ENCODE peak calls at places on chromosomes 13 and 19, in six cellular contexts. D is iPS-NIHi11, P is NCI-H1930, M is brain microvascular endothelial cell, Y is substantia nigra, G is EH. U is an unnamed sample.

GRCh38 chr13:35855531-35856019 is 275.6 kb downstream of the DCLK1 start:
- DNase-seq in D (peak), P (no peak), M (no peak), Y (no peak), G (peak), U (no peak)

GRCh38 chr13:74047925-74048324 is 86.3 kb downstream of the KLF12 start:
- DNase-seq in D (peak), P (no peak), M (no peak), Y (no peak), G (peak), U (no peak)

GRCh38 chr19:14167013-14167593 is 30.7 kb upstream of the ASF1B start:
- DNase-seq in D (peak), P (no peak), M (no peak), Y (no peak), G (no peak), U (no peak)

GRCh38 chr19:35977446-35978222 is 17.4 kb upstream of the SDHAF1 start:
- DNase-seq in D (peak), P (peak), M (no peak), Y (no peak), G (no peak), U (no peak)

GRCh38 chr19:16034180-16034579 is 42.1 kb upstream of the TPM4 start:
- DNase-seq in D (peak), P (no peak), M (no peak), Y (no peak), G (no peak), U (no peak)

GRCh38 chr19:48632692-48633147 is 4.5 kb downstream of the DBP start:
- DNase-seq in D (no peak), P (no peak), M (no peak), Y (no peak), G (peak), U (no peak)

GRCh38 chr19:11437955-11438354 is 2.5 kb downstream of the PRKCSH start:
- DNase-seq in D (no peak), P (no peak), M (no peak), Y (no peak), G (no peak), U (no peak)

GRCh38 chr13:93529961-93530360 is 303.4 kb downstream of the GPC6 start:
- DNase-seq in D (no peak), P (no peak), M (no peak), Y (no peak), G (no peak), U (no peak)

GRCh38 chr19:35665604-35666003 is 713 bp upstream of the UPK1A start:
- DNase-seq in D (peak), P (no peak), M (no peak), Y (no peak), G (no peak), U (no peak)

GRCh38 chr19:41753936-41754529 is 1.3 kb upstream of the CEACAM6 start:
- DNase-seq in D (peak), P (peak), M (peak), Y (peak), G (peak), U (peak)

GRCh38 chr19:10286803-10287737 is at the start of gene ICAM4:
- DNase-seq in D (peak), P (no peak), M (no peak), Y (no peak), G (peak), U (no peak)

GRCh38 chr19:11088508-11089253 is 582 bp upstream of the LDLR start:
- DNase-seq in D (no peak), P (no peak), M (no peak), Y (peak), G (no peak), U (no peak)

GRCh38 chr19:4506449-4507149 is 11.7 kb downstream of the PLIN4 start:
- DNase-seq in D (no peak), P (no peak), M (peak), Y (no peak), G (peak), U (no peak)

GRCh38 chr19:35449347-35450043 is 1.4 kb downstream of the FFAR2 start:
- DNase-seq in D (no peak), P (no peak), M (no peak), Y (no peak), G (no peak), U (no peak)

GRCh38 chr19:35205733-35206323 is 22.7 kb downstream of the FAM187B start:
- DNase-seq in D (no peak), P (no peak), M (no peak), Y (no peak), G (no peak), U (no peak)

GRCh38 chr19:38142176-38143035 is 81.6 kb downstream of the DPF1 start:
- DNase-seq in D (peak), P (peak), M (peak), Y (peak), G (peak), U (no peak)

GRCh38 chr13:75794663-75795062 is 158.5 kb downstream of the LMO7 start:
- DNase-seq in D (no peak), P (no peak), M (no peak), Y (no peak), G (no peak), U (no peak)

GRCh38 chr19:10977773-10978155 is 16.9 kb downstream of the SMARCA4 start:
- DNase-seq in D (no peak), P (no peak), M (no peak), Y (no peak), G (no peak), U (no peak)

GRCh38 chr19:58274771-58275199 is 4.0 kb upstream of the ZNF8 start:
- DNase-seq in D (no peak), P (no peak), M (no peak), Y (no peak), G (peak), U (no peak)

GRCh38 chr13:42968906-42969305 is 23.1 kb downstream of the EPSTI1 start:
- DNase-seq in D (peak), P (no peak), M (no peak), Y (no peak), G (no peak), U (no peak)

GRCh38 chr13:48902421-48902820 is 73.3 kb upstream of the FNDC3A start:
- DNase-seq in D (peak), P (no peak), M (peak), Y (no peak), G (peak), U (no peak)

GRCh38 chr19:45098521-45099464 is 5.8 kb downstream of the PPP1R37 start:
- DNase-seq in D (peak), P (no peak), M (no peak), Y (peak), G (no peak), U (peak)

GRCh38 chr13:100156786-100157185 is 67.9 kb downstream of the PCCA start:
- DNase-seq in D (no peak), P (no peak), M (no peak), Y (no peak), G (no peak), U (no peak)

GRCh38 chr13:98570929-98571372 is 6.0 kb downstream of the STK24 start:
- DNase-seq in D (no peak), P (no peak), M (peak), Y (no peak), G (peak), U (no peak)

GRCh38 chr13:42129033-42129432 is 80.6 kb downstream of the DGKH start:
- DNase-seq in D (no peak), P (no peak), M (no peak), Y (no peak), G (no peak), U (no peak)

GRCh38 chr13:36074659-36075058 is 56.5 kb downstream of the DCLK1 start:
- DNase-seq in D (peak), P (no peak), M (no peak), Y (peak), G (peak), U (no peak)

GRCh38 chr13:41008349-41008980 is 10.7 kb downstream of the ELF1 start:
- DNase-seq in D (no peak), P (no peak), M (peak), Y (no peak), G (peak), U (no peak)

GRCh38 chr19:7004313-7004931 is 16.8 kb downstream of the MBD3L2B start:
- DNase-seq in D (no peak), P (no peak), M (peak), Y (no peak), G (no peak), U (peak)

GRCh38 chr13:75399168-75399878 is 82.6 kb downstream of the TBC1D4 start:
- DNase-seq in D (no peak), P (no peak), M (peak), Y (no peak), G (peak), U (no peak)

GRCh38 chr19:14383556-14383897 is 2.3 kb downstream of the ADGRE5 start:
- DNase-seq in D (no peak), P (no peak), M (no peak), Y (no peak), G (peak), U (no peak)

GRCh38 chr13:94556016-94556415 is 39.9 kb downstream of the TGDS start:
- DNase-seq in D (no peak), P (no peak), M (no peak), Y (no peak), G (no peak), U (no peak)

GRCh38 chr19:7348587-7349230 is at the start of gene ARHGEF18:
- DNase-seq in D (no peak), P (no peak), M (no peak), Y (no peak), G (no peak), U (no peak)

GRCh38 chr19:48513289-48514122 is 1.9 kb upstream of the LMTK3 start:
- DNase-seq in D (peak), P (peak), M (peak), Y (peak), G (peak), U (no peak)

GRCh38 chr13:114132419-114133121 is at the start of gene RASA3:
- DNase-seq in D (peak), P (peak), M (peak), Y (peak), G (peak), U (no peak)

GRCh38 chr19:18603255-18603957 is 3.2 kb downstream of the CRLF1 start:
- DNase-seq in D (peak), P (no peak), M (no peak), Y (no peak), G (no peak), U (no peak)

GRCh38 chr13:33087790-33088189 is 71.6 kb downstream of the KL start:
- DNase-seq in D (no peak), P (no peak), M (no peak), Y (no peak), G (peak), U (no peak)

GRCh38 chr19:18286973-18287635 is 5.7 kb upstream of the JUND start:
- DNase-seq in D (no peak), P (no peak), M (no peak), Y (no peak), G (no peak), U (no peak)

GRCh38 chr13:96199315-96199714 is 109.4 kb downstream of the HS6ST3 start:
- DNase-seq in D (no peak), P (no peak), M (no peak), Y (no peak), G (no peak), U (no peak)

GRCh38 chr13:99969368-99969933 is 2.1 kb downstream of the ZIC5 start:
- DNase-seq in D (no peak), P (no peak), M (no peak), Y (no peak), G (no peak), U (no peak)

GRCh38 chr19:29992233-29992867 is 50.3 kb downstream of the URI1 start:
- DNase-seq in D (no peak), P (no peak), M (no peak), Y (no peak), G (no peak), U (no peak)

U was measured in NCI-H2107.